ENCODE peak calls at places on chromosome 10, in eight cellular contexts. H, O, S, W, A, D, K and V are unnamed samples.
A peak's percentile ranks its signal among the peaks of the same experiment; 100 is the strongest.

GRCh38 chr10:67242531-67242930 is 316.7 kb downstream of the LRRTM3 start:
- DNase-seq in H (peak; percentile 2), O (no peak), S (no peak), W (no peak), A (no peak), D (no peak), K (no peak), V (no peak)

GRCh38 chr10:13331641-13332040 is 16.5 kb downstream of the SEPHS1 start:
- DNase-seq in H (peak; percentile 38), O (no peak), S (no peak), W (peak; percentile 9), A (no peak), D (peak; percentile 16), K (no peak), V (no peak)

GRCh38 chr10:124122211-124122610 is 28.8 kb upstream of the CHST15 start:
- DNase-seq in H (no peak), O (no peak), S (no peak), W (no peak), A (no peak), D (no peak), K (no peak), V (no peak)

GRCh38 chr10:117342638-117343037 is 32.6 kb downstream of the PDZD8 start:
- DNase-seq in H (peak; percentile 79), O (no peak), S (no peak), W (peak; percentile 48), A (no peak), D (peak; percentile 43), K (no peak), V (no peak)

GRCh38 chr10:23155166-23155565 is 36.9 kb upstream of the PTF1A start:
- DNase-seq in H (peak; percentile 16), O (no peak), S (no peak), W (peak; percentile 35), A (no peak), D (no peak), K (no peak), V (no peak)

GRCh38 chr10:26706206-26706605 is 8.7 kb downstream of the PDSS1 start:
- DNase-seq in H (no peak), O (no peak), S (no peak), W (no peak), A (no peak), D (no peak), K (no peak), V (no peak)

GRCh38 chr10:3563298-3563697 is 221.7 kb downstream of the KLF6 start:
- DNase-seq in H (no peak), O (no peak), S (no peak), W (no peak), A (no peak), D (no peak), K (no peak), V (no peak)

GRCh38 chr10:43361532-43362190 is 9.8 kb upstream of the FXYD4 start:
- DNase-seq in H (no peak), O (no peak), S (no peak), W (no peak), A (no peak), D (no peak), K (no peak), V (no peak)

GRCh38 chr10:103592186-103593021 is 98.9 kb downstream of the NEURL1 start:
- DNase-seq in H (peak; percentile 63), O (peak; percentile 51), S (peak; percentile 66), W (peak; percentile 49), A (peak; percentile 79), D (peak; percentile 20), K (no peak), V (peak; percentile 10)

GRCh38 chr10:29169021-29169420 is 119.8 kb upstream of the LYZL1 start:
- DNase-seq in H (no peak), O (no peak), S (no peak), W (no peak), A (no peak), D (no peak), K (no peak), V (no peak)

GRCh38 chr10:43701295-43701694 is 52.6 kb upstream of the ZNF32 start:
- DNase-seq in H (no peak), O (no peak), S (no peak), W (no peak), A (no peak), D (no peak), K (no peak), V (no peak)

GRCh38 chr10:71187600-71187999 is 24.8 kb upstream of the UNC5B start:
- DNase-seq in H (peak; percentile 56), O (no peak), S (no peak), W (no peak), A (no peak), D (no peak), K (no peak), V (no peak)

GRCh38 chr10:68103237-68103866 is 5.9 kb upstream of the MYPN start:
- DNase-seq in H (no peak), O (no peak), S (no peak), W (no peak), A (no peak), D (no peak), K (no peak), V (no peak)

GRCh38 chr10:7260412-7260900 is 150.4 kb downstream of the SFMBT2 start:
- DNase-seq in H (peak; percentile 95), O (peak; percentile 38), S (no peak), W (peak; percentile 54), A (peak; percentile 27), D (peak; percentile 45), K (no peak), V (peak; percentile 92)

GRCh38 chr10:42879380-42880254 is 97.0 kb downstream of the BMS1 start:
- DNase-seq in H (no peak), O (no peak), S (no peak), W (no peak), A (no peak), D (no peak), K (no peak), V (no peak)

GRCh38 chr10:93554760-93555432 is 11.6 kb upstream of the FFAR4 start:
- DNase-seq in H (peak; percentile 79), O (peak; percentile 80), S (peak; percentile 62), W (peak; percentile 69), A (peak; percentile 85), D (peak; percentile 75), K (no peak), V (peak; percentile 53)

GRCh38 chr10:31368724-31369123 is 49.7 kb downstream of the ZEB1 start:
- DNase-seq in H (no peak), O (no peak), S (no peak), W (no peak), A (no peak), D (no peak), K (no peak), V (no peak)

GRCh38 chr10:13001041-13001886 is at the start of gene CCDC3:
- DNase-seq in H (peak; percentile 52), O (peak; percentile 14), S (peak; percentile 28), W (peak; percentile 23), A (peak; percentile 61), D (no peak), K (no peak), V (no peak)

GRCh38 chr10:93075369-93076221 is 1.9 kb downstream of the CYP26A1 start:
- DNase-seq in H (no peak), O (no peak), S (no peak), W (no peak), A (no peak), D (no peak), K (no peak), V (no peak)

GRCh38 chr10:89159761-89160160 is 47.4 kb downstream of the CH25H start:
- DNase-seq in H (no peak), O (no peak), S (no peak), W (no peak), A (no peak), D (no peak), K (no peak), V (no peak)

GRCh38 chr10:100739516-100740368 is 5.6 kb upstream of the PAX2 start:
- DNase-seq in H (no peak), O (no peak), S (no peak), W (no peak), A (peak; percentile 63), D (no peak), K (no peak), V (no peak)

GRCh38 chr10:71070741-71071140 is 141.6 kb upstream of the UNC5B start:
- DNase-seq in H (no peak), O (no peak), S (no peak), W (no peak), A (no peak), D (no peak), K (no peak), V (no peak)

GRCh38 chr10:116002735-116003134 is 270.3 kb downstream of the GFRA1 start:
- DNase-seq in H (no peak), O (no peak), S (no peak), W (no peak), A (no peak), D (no peak), K (no peak), V (no peak)

GRCh38 chr10:86085686-86086085 is 280.9 kb downstream of the GRID1 start:
- DNase-seq in H (no peak), O (no peak), S (no peak), W (no peak), A (no peak), D (no peak), K (no peak), V (no peak)

GRCh38 chr10:121551210-121551609 is 47.0 kb downstream of the FGFR2 start:
- DNase-seq in H (no peak), O (no peak), S (no peak), W (no peak), A (no peak), D (no peak), K (no peak), V (no peak)

GRCh38 chr10:84205049-84205852 is 10.9 kb downstream of the CDHR1 start:
- DNase-seq in H (peak; percentile 57), O (peak; percentile 50), S (peak; percentile 36), W (peak; percentile 74), A (peak; percentile 82), D (peak; percentile 59), K (peak; percentile 39), V (peak; percentile 61)

GRCh38 chr10:120421250-120421649 is 35.8 kb upstream of the PLPP4 start:
- DNase-seq in H (no peak), O (no peak), S (no peak), W (no peak), A (no peak), D (peak; percentile 14), K (no peak), V (no peak)

GRCh38 chr10:65950075-65950474 is 975.8 kb upstream of the LRRTM3 start:
- DNase-seq in H (no peak), O (no peak), S (no peak), W (peak; percentile 26), A (no peak), D (peak; percentile 20), K (no peak), V (no peak)

GRCh38 chr10:110628161-110628560 is 16.0 kb upstream of the RBM20 start:
- DNase-seq in H (no peak), O (no peak), S (no peak), W (no peak), A (no peak), D (no peak), K (no peak), V (no peak)

GRCh38 chr10:119207713-119208552 is 562 bp downstream of the GRK5 start:
- DNase-seq in H (peak; percentile 77), O (peak; percentile 58), S (peak; percentile 67), W (peak; percentile 58), A (peak; percentile 51), D (peak; percentile 56), K (peak; percentile 74), V (peak; percentile 40)